ENCODE peak calls at places on chromosomes 13 and 19, in five cellular contexts. S, K, Q, Y and U are unnamed samples.

GRCh38 chr13:87052731-87053130 is 618.4 kb upstream of the SLITRK5 start:
- DNase-seq in S (no peak), K (no peak), Q (no peak), Y (no peak), U (no peak)

GRCh38 chr13:38944219-38944618 is 46.4 kb downstream of the STOML3 start:
- DNase-seq in S (no peak), K (no peak), Q (no peak), Y (no peak), U (no peak)

GRCh38 chr13:39433705-39434104 is 169.3 kb downstream of the LHFPL6 start:
- DNase-seq in S (no peak), K (no peak), Q (no peak), Y (no peak), U (no peak)

GRCh38 chr19:58543826-58544590 is at the start of gene TRIM28:
- DNase-seq in S (peak; percentile 100), K (peak; percentile 75), Q (peak; percentile 100), Y (peak; percentile 99), U (peak; percentile 94)

GRCh38 chr13:40116008-40116407 is 460.5 kb downstream of the COG6 start:
- DNase-seq in S (no peak), K (no peak), Q (peak; percentile 96), Y (no peak), U (no peak)

GRCh38 chr19:41426952-41427646 is at the start of gene B3GNT8:
- DNase-seq in S (peak; percentile 32), K (peak; percentile 69), Q (peak; percentile 81), Y (peak; percentile 90), U (peak; percentile 94)

GRCh38 chr13:94548382-94549240 is 47.3 kb downstream of the TGDS start:
- DNase-seq in S (peak; percentile 53), K (peak; percentile 39), Q (peak; percentile 52), Y (peak; percentile 47), U (no peak)

GRCh38 chr13:67614013-67614412 is 383.9 kb upstream of the PCDH9 start:
- DNase-seq in S (no peak), K (no peak), Q (no peak), Y (no peak), U (no peak)

GRCh38 chr13:40648841-40649240 is 17.6 kb downstream of the FOXO1 start:
- DNase-seq in S (peak; percentile 14), K (no peak), Q (no peak), Y (no peak), U (no peak)

GRCh38 chr13:23618341-23618740 is 48.1 kb downstream of the TNFRSF19 start:
- DNase-seq in S (peak; percentile 41), K (no peak), Q (peak; percentile 97), Y (no peak), U (no peak)

GRCh38 chr13:24982333-24982999 is 113.5 kb upstream of the PABPC3 start:
- DNase-seq in S (no peak), K (no peak), Q (no peak), Y (peak; percentile 48), U (no peak)

GRCh38 chr19:34171539-34171876 is 796 bp upstream of the LSM14A start:
- DNase-seq in S (no peak), K (no peak), Q (peak; percentile 51), Y (no peak), U (no peak)

GRCh38 chr19:6687117-6687516 is 17.2 kb upstream of the TNFSF14 start:
- DNase-seq in S (no peak), K (no peak), Q (no peak), Y (no peak), U (no peak)

GRCh38 chr19:36939153-36939552 is 23.0 kb downstream of the ZNF568 start:
- DNase-seq in S (no peak), K (no peak), Q (peak; percentile 13), Y (no peak), U (no peak)

GRCh38 chr19:34452671-34453253 is 24.6 kb downstream of the UBA2 start:
- DNase-seq in S (no peak), K (no peak), Q (no peak), Y (no peak), U (no peak)

GRCh38 chr13:78228940-78229339 is 310.3 kb upstream of the EDNRB start:
- DNase-seq in S (peak; percentile 37), K (no peak), Q (peak; percentile 46), Y (no peak), U (no peak)

GRCh38 chr13:51524312-51524711 is 60.0 kb upstream of the WDFY2 start:
- DNase-seq in S (no peak), K (no peak), Q (peak; percentile 37), Y (no peak), U (no peak)

GRCh38 chr13:23674795-23675640 is 104.8 kb downstream of the TNFRSF19 start:
- DNase-seq in S (no peak), K (no peak), Q (peak; percentile 60), Y (no peak), U (no peak)

GRCh38 chr19:12513531-12514061 is 29.0 kb upstream of the ZNF709 start:
- DNase-seq in S (no peak), K (peak; percentile 47), Q (no peak), Y (peak; percentile 17), U (peak; percentile 35)

GRCh38 chr19:49837009-49837310 is 14.0 kb upstream of the PTOV1 start:
- DNase-seq in S (no peak), K (no peak), Q (no peak), Y (no peak), U (no peak)

DNA sequence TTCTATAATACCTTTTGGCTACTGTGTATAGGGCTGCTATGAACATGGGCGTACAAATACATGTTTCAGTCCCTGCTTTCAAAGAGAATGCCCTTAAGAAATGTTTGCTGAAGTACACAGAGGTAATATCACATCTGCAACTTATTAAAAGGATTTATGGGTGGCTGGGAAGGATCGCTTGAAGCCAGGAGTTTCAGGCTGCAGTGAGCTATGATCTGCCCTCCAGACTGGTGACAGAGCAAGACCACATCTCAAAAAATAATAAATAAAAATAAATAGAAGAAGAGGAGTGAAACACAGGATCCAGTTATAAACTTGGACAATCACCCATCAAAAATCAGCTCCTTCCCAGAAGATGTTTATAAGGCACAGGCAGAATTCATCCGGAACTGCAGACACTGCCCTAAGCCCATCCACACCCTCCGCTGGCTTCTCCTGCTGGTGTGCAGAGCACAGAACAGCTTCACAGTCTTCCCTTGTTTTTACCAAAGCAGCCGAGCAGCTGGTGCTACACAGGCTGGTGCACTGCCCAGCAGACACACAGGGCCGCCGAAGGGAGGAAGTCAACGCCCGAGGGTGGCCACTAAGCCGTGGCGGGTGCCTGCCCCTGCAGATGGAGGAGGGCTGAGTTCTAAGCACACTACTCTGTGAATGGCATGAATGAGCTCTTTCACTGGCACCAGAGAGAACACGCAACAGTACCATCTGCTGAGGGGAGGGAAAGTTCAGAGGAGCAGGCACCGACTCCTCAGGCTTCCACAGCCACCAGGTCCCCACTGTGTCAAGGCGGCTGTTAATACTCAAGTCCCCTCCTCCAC is 44.0 kb downstream of the BRD4 start:
- DNase-seq in S (peak; percentile 44), K (no peak), Q (no peak), Y (no peak), U (peak; percentile 85)
- H3K4me1 ChIP-seq in S (peaks cover 76% of the 10 kb centered on the region), K (peaks cover 26% of the 10 kb centered on the region), Q (peaks cover 72% of the 10 kb centered on the region), Y (peaks cover 95% of the 10 kb centered on the region), U (peaks cover 41% of the 10 kb centered on the region)

DNA sequence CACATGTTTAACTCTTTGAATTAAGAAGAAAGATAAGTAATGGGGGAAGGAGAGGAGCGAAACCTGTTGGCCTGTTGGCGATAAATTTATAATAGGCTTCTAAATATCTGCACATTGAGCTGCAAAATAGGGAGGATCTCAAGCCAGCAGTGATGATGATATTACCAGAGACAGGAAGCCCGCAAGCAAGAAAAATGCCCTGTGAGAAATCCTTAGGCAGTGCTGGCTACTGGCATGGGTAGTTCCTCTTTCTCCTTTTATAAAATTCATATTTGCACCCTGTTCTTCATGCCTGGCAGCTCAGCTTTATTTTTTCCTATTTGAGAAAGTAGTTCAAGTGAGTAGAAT is 858 bp upstream of the USP12 start:
- DNase-seq in S (no peak), K (no peak), Q (no peak), Y (no peak), U (no peak)
- H3K4me1 ChIP-seq in S (peaks cover 21% of the 10 kb centered on the region), K (peaks cover 3% of the 10 kb centered on the region), Q (peaks cover 7% of the 10 kb centered on the region), Y (peaks cover 28% of the 10 kb centered on the region), U (no peaks in the 10 kb centered on the region)

DNA sequence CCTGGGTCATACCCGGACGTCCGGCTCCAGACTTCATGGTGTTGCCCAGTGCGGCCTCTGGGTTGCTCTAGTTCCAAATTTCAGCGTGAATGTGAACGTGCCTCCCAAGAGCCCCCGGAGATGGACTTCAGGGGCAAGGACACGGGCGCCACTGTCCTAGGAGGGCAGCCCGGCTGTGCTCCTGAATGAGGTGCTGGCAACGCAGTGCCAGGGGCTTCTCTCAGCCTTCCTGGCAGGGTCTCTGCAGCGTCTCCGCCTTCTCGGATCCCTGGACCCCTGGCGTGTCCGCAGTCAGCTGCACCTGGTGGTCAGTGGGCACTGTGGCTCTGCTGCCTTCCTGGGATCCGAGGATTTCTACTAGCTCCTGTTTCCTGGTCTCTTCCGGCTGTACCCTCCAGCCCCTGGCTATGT is 101.7 kb upstream of the MCF2L start:
- DNase-seq in S (no peak), K (no peak), Q (no peak), Y (no peak), U (no peak)
- H3K4me1 ChIP-seq in S (no peaks in the 10 kb centered on the region), K (no peaks in the 10 kb centered on the region), Q (no peaks in the 10 kb centered on the region), Y (no peaks in the 10 kb centered on the region), U (no peaks in the 10 kb centered on the region)

DNA sequence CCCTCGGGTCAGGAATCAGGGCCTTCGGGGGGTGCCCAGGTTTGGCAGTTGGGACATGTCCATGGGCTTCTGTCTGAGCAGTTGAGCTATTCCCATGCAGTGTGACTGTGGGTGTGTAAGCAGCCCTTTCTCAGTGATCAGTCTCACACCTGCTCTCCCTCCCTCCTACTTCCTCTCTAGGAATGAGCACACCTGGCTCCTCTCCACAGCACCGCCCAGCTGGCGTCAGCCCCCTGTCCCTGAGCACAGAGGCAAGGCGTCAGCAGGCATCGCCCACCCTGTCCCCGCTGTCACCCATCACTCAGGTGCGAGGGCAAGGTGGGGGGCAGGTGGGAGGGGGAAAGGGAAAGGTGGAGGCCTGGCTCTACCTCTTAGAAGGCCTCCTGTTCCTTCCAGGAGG is 25.9 kb downstream of the COMP start:
- DNase-seq in S (no peak), K (no peak), Q (no peak), Y (no peak), U (no peak)
- H3K4me1 ChIP-seq in S (no peaks in the 10 kb centered on the region), K (peaks cover 12% of the 10 kb centered on the region), Q (peaks cover 10% of the 10 kb centered on the region), Y (peaks cover 13% of the 10 kb centered on the region), U (peaks cover 47% of the 10 kb centered on the region)

DNA sequence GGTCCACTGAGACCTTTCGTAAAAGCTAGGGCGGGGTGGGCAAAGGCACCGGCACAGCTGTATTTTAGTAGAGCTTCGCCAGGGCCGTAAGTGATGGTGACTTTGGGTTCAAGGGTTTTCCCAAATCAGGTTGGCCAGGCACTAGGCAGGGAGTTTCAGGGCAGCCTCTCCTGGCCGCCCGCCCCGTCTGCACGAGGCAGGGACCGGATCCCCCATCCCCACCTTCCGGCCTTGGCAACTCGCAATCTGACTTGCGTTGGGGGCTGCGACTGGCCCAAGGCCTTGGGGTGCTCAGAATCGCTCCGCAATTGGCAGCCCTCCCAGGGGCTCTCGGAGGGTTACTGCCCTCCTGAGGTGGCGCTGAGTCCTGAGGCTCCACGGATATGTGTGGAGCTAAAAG is 4.1 kb upstream of the ZIC5 start:
- DNase-seq in S (no peak), K (no peak), Q (no peak), Y (no peak), U (no peak)
- H3K4me1 ChIP-seq in S (peaks cover 15% of the 10 kb centered on the region), K (peaks cover 6% of the 10 kb centered on the region), Q (no peaks in the 10 kb centered on the region), Y (peaks cover 19% of the 10 kb centered on the region), U (no peaks in the 10 kb centered on the region)

GRCh38 chr13:42788601-42789000 is 7.2 kb downstream of the FAM216B start:
- DNase-seq in S (no peak), K (no peak), Q (no peak), Y (no peak), U (no peak)

GRCh38 chr13:42781362-42781761 is at the start of gene FAM216B:
- DNase-seq in S (no peak), K (no peak), Q (peak; percentile 61), Y (no peak), U (no peak)

GRCh38 chr13:42786696-42787095 is 5.3 kb downstream of the FAM216B start:
- DNase-seq in S (no peak), K (no peak), Q (no peak), Y (no peak), U (no peak)
- H3K4me1 ChIP-seq in S (no peaks in the 10 kb centered on the region), K (no peaks in the 10 kb centered on the region), Q (no peaks in the 10 kb centered on the region), Y (no peaks in the 10 kb centered on the region), U (no peaks in the 10 kb centered on the region)

GRCh38 chr19:19388568-19389555 is 16.6 kb upstream of the GATAD2A start:
- DNase-seq in S (no peak), K (no peak), Q (no peak), Y (no peak), U (no peak)
- H3K4me1 ChIP-seq in S (peaks cover 23% of the 10 kb centered on the region), K (peaks cover 9% of the 10 kb centered on the region), Q (peaks cover 20% of the 10 kb centered on the region), Y (peaks cover 33% of the 10 kb centered on the region), U (peaks cover 2% of the 10 kb centered on the region)